ENCODE peak calls at places on chromosomes 13 and 19, in ten cellular contexts. One of them, this sample, is unnamed.

GRCh38 chr19:32047788-32048187 is 297.6 kb upstream of the ZNF507 start:
- DNase-seq in fibroblast of mammary gland: no peak
- DNase-seq in endodermal cell: no peak
- DNase-seq in fibroblast of villous mesenchyme: no peak
- DNase-seq in left lung: no peak
- DNase-seq in thoracic aorta: no peak
- DNase-seq in fibroblast of pulmonary artery: no peak
- DNase-seq in PC-3: no peak
- DNase-seq in stomach: no peak
- DNase-seq in AG09309: no peak
- DNase-seq in this sample: no peak

GRCh38 chr13:32538234-32538620 is 368 bp downstream of the N4BP2L2 start:
- DNase-seq in fibroblast of mammary gland: peak
- DNase-seq in endodermal cell: no peak
- DNase-seq in fibroblast of villous mesenchyme: peak
- DNase-seq in left lung: peak
- DNase-seq in thoracic aorta: no peak
- DNase-seq in fibroblast of pulmonary artery: peak
- DNase-seq in PC-3: no peak
- DNase-seq in stomach: peak
- DNase-seq in AG09309: no peak
- DNase-seq in this sample: peak

GRCh38 chr19:6239401-6239844 is 40.4 kb downstream of the MLLT1 start:
- DNase-seq in fibroblast of mammary gland: peak
- DNase-seq in endodermal cell: no peak
- DNase-seq in fibroblast of villous mesenchyme: no peak
- DNase-seq in left lung: no peak
- DNase-seq in thoracic aorta: no peak
- DNase-seq in fibroblast of pulmonary artery: peak
- DNase-seq in PC-3: peak
- DNase-seq in stomach: peak
- DNase-seq in AG09309: no peak
- DNase-seq in this sample: no peak

GRCh38 chr13:24288870-24289269 is 20.5 kb upstream of the C1QTNF9 start:
- DNase-seq in fibroblast of mammary gland: peak
- DNase-seq in endodermal cell: no peak
- DNase-seq in fibroblast of villous mesenchyme: peak
- DNase-seq in left lung: no peak
- DNase-seq in thoracic aorta: no peak
- DNase-seq in fibroblast of pulmonary artery: no peak
- DNase-seq in PC-3: no peak
- DNase-seq in stomach: no peak
- DNase-seq in AG09309: peak
- DNase-seq in this sample: no peak

GRCh38 chr19:38839816-38840582 is 8.4 kb upstream of the ECH1 start:
- DNase-seq in fibroblast of mammary gland: no peak
- DNase-seq in endodermal cell: no peak
- DNase-seq in fibroblast of villous mesenchyme: no peak
- DNase-seq in left lung: no peak
- DNase-seq in thoracic aorta: no peak
- DNase-seq in fibroblast of pulmonary artery: no peak
- DNase-seq in PC-3: no peak
- DNase-seq in stomach: no peak
- DNase-seq in AG09309: no peak
- DNase-seq in this sample: no peak

GRCh38 chr19:23563326-23563725 is 123.7 kb downstream of the ZNF675 start:
- DNase-seq in fibroblast of mammary gland: no peak
- DNase-seq in endodermal cell: no peak
- DNase-seq in fibroblast of villous mesenchyme: no peak
- DNase-seq in left lung: no peak
- DNase-seq in thoracic aorta: no peak
- DNase-seq in fibroblast of pulmonary artery: no peak
- DNase-seq in PC-3: no peak
- DNase-seq in stomach: no peak
- DNase-seq in AG09309: no peak
- DNase-seq in this sample: no peak

GRCh38 chr19:12825259-12826131 is 8.9 kb downstream of the RTBDN start:
- DNase-seq in fibroblast of mammary gland: no peak
- DNase-seq in endodermal cell: peak
- DNase-seq in fibroblast of villous mesenchyme: peak
- DNase-seq in left lung: no peak
- DNase-seq in thoracic aorta: no peak
- DNase-seq in fibroblast of pulmonary artery: no peak
- DNase-seq in PC-3: peak
- DNase-seq in stomach: peak
- DNase-seq in AG09309: no peak
- DNase-seq in this sample: peak

GRCh38 chr13:32330438-32330837 is 15.1 kb downstream of the BRCA2 start:
- DNase-seq in fibroblast of mammary gland: peak
- DNase-seq in endodermal cell: no peak
- DNase-seq in fibroblast of villous mesenchyme: peak
- DNase-seq in left lung: no peak
- DNase-seq in thoracic aorta: no peak
- DNase-seq in fibroblast of pulmonary artery: peak
- DNase-seq in PC-3: no peak
- DNase-seq in stomach: no peak
- DNase-seq in AG09309: peak
- DNase-seq in this sample: no peak

GRCh38 chr13:40031031-40031430 is 375.6 kb downstream of the COG6 start:
- DNase-seq in fibroblast of mammary gland: peak
- DNase-seq in endodermal cell: no peak
- DNase-seq in fibroblast of villous mesenchyme: peak
- DNase-seq in left lung: no peak
- DNase-seq in thoracic aorta: no peak
- DNase-seq in fibroblast of pulmonary artery: peak
- DNase-seq in PC-3: peak
- DNase-seq in stomach: no peak
- DNase-seq in AG09309: peak
- DNase-seq in this sample: no peak

DNA sequence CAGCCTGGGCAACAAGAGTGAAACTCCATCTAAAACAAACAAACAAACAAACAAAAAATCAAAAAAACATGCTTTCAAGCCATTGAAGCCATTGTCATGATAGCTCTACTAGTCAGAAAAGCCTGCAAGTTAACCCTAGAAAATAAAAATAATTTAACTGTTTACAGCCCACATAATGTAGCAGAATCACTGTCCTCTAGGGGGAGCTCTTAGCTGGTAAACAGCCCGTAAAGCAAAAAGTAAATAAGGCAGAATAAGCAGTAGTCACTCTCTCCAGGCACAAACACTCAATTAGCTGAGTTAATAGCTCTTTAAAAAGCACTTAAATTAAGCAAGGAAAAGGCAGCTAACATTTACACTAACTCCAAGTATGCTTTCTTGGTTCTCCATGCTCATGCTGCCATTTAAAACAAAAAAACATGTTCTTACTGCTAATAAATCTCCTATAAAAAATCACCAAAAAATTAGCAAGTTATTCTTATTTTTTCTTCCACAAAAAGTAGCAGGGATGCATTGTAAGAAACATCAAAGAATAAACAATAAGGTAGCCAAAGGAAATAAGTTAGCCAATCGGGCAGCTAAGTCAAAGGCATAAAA is 11.3 kb downstream of the LILRB4 start:
- DNase-seq in fibroblast of mammary gland: peak
- DNase-seq in endodermal cell: no peak
- DNase-seq in fibroblast of villous mesenchyme: peak
- DNase-seq in left lung: no peak
- DNase-seq in thoracic aorta: no peak
- DNase-seq in fibroblast of pulmonary artery: peak
- DNase-seq in PC-3: peak
- DNase-seq in stomach: no peak
- DNase-seq in AG09309: no peak
- DNase-seq in this sample: no peak
- TF ChIP-seq CTCF in fibroblast of mammary gland: peak
- TF ChIP-seq CTCF in endodermal cell: peak
- TF ChIP-seq CTCF in fibroblast of villous mesenchyme: peak
- TF ChIP-seq CTCF in left lung: peak
- TF ChIP-seq CTCF in thoracic aorta: no peak
- TF ChIP-seq CTCF in fibroblast of pulmonary artery: peak
- TF ChIP-seq CTCF in PC-3: peak
- TF ChIP-seq CTCF in stomach: peak
- TF ChIP-seq CTCF in AG09309: peak
- TF ChIP-seq CTCF in this sample: peak

GRCh38 chr19:4692275-4693077 is 22.3 kb upstream of the MYDGF start:
- DNase-seq in fibroblast of mammary gland: no peak
- DNase-seq in endodermal cell: no peak
- DNase-seq in fibroblast of villous mesenchyme: no peak
- DNase-seq in left lung: no peak
- DNase-seq in thoracic aorta: no peak
- DNase-seq in fibroblast of pulmonary artery: no peak
- DNase-seq in PC-3: no peak
- DNase-seq in stomach: no peak
- DNase-seq in AG09309: no peak
- DNase-seq in this sample: no peak

GRCh38 chr19:4688587-4688986 is 18.4 kb upstream of the MYDGF start:
- DNase-seq in fibroblast of mammary gland: no peak
- DNase-seq in endodermal cell: no peak
- DNase-seq in fibroblast of villous mesenchyme: no peak
- DNase-seq in left lung: no peak
- DNase-seq in thoracic aorta: no peak
- DNase-seq in fibroblast of pulmonary artery: no peak
- DNase-seq in PC-3: no peak
- DNase-seq in stomach: no peak
- DNase-seq in AG09309: no peak
- DNase-seq in this sample: no peak

GRCh38 chr19:4689403-4689802 is 19.3 kb upstream of the MYDGF start:
- DNase-seq in fibroblast of mammary gland: no peak
- DNase-seq in endodermal cell: no peak
- DNase-seq in fibroblast of villous mesenchyme: no peak
- DNase-seq in left lung: no peak
- DNase-seq in thoracic aorta: no peak
- DNase-seq in fibroblast of pulmonary artery: no peak
- DNase-seq in PC-3: no peak
- DNase-seq in stomach: no peak
- DNase-seq in AG09309: no peak
- DNase-seq in this sample: no peak

GRCh38 chr19:4691383-4691782 is 21.2 kb upstream of the MYDGF start:
- DNase-seq in fibroblast of mammary gland: no peak
- DNase-seq in endodermal cell: no peak
- DNase-seq in fibroblast of villous mesenchyme: no peak
- DNase-seq in left lung: peak
- DNase-seq in thoracic aorta: no peak
- DNase-seq in fibroblast of pulmonary artery: no peak
- DNase-seq in PC-3: no peak
- DNase-seq in stomach: no peak
- DNase-seq in AG09309: no peak
- DNase-seq in this sample: no peak

GRCh38 chr19:4690362-4690761 is 20.2 kb upstream of the MYDGF start:
- DNase-seq in fibroblast of mammary gland: no peak
- DNase-seq in endodermal cell: no peak
- DNase-seq in fibroblast of villous mesenchyme: no peak
- DNase-seq in left lung: no peak
- DNase-seq in thoracic aorta: no peak
- DNase-seq in fibroblast of pulmonary artery: no peak
- DNase-seq in PC-3: no peak
- DNase-seq in stomach: no peak
- DNase-seq in AG09309: no peak
- DNase-seq in this sample: no peak
- TF ChIP-seq CTCF in fibroblast of mammary gland: peak
- TF ChIP-seq CTCF in endodermal cell: no peak
- TF ChIP-seq CTCF in fibroblast of villous mesenchyme: no peak
- TF ChIP-seq CTCF in left lung: no peak
- TF ChIP-seq CTCF in thoracic aorta: no peak
- TF ChIP-seq CTCF in fibroblast of pulmonary artery: no peak
- TF ChIP-seq CTCF in PC-3: peak
- TF ChIP-seq CTCF in stomach: no peak
- TF ChIP-seq CTCF in AG09309: no peak
- TF ChIP-seq CTCF in this sample: no peak

GRCh38 chr19:33408116-33408515 is 34.6 kb downstream of the CEBPG start:
- DNase-seq in fibroblast of mammary gland: no peak
- DNase-seq in endodermal cell: no peak
- DNase-seq in fibroblast of villous mesenchyme: no peak
- DNase-seq in left lung: no peak
- DNase-seq in thoracic aorta: no peak
- DNase-seq in fibroblast of pulmonary artery: no peak
- DNase-seq in PC-3: no peak
- DNase-seq in stomach: no peak
- DNase-seq in AG09309: no peak
- DNase-seq in this sample: no peak

GRCh38 chr19:33407716-33408115 is 34.2 kb downstream of the CEBPG start:
- DNase-seq in fibroblast of mammary gland: no peak
- DNase-seq in endodermal cell: no peak
- DNase-seq in fibroblast of villous mesenchyme: no peak
- DNase-seq in left lung: no peak
- DNase-seq in thoracic aorta: no peak
- DNase-seq in fibroblast of pulmonary artery: no peak
- DNase-seq in PC-3: no peak
- DNase-seq in stomach: no peak
- DNase-seq in AG09309: no peak
- DNase-seq in this sample: no peak

GRCh38 chr19:33406521-33407139 is 33.1 kb downstream of the CEBPG start:
- DNase-seq in fibroblast of mammary gland: peak
- DNase-seq in endodermal cell: peak
- DNase-seq in fibroblast of villous mesenchyme: peak
- DNase-seq in left lung: peak
- DNase-seq in thoracic aorta: peak
- DNase-seq in fibroblast of pulmonary artery: peak
- DNase-seq in PC-3: peak
- DNase-seq in stomach: peak
- DNase-seq in AG09309: no peak
- DNase-seq in this sample: peak

GRCh38 chr19:33405491-33406461 is 32.3 kb downstream of the CEBPG start:
- DNase-seq in fibroblast of mammary gland: no peak
- DNase-seq in endodermal cell: no peak
- DNase-seq in fibroblast of villous mesenchyme: no peak
- DNase-seq in left lung: peak
- DNase-seq in thoracic aorta: no peak
- DNase-seq in fibroblast of pulmonary artery: no peak
- DNase-seq in PC-3: no peak
- DNase-seq in stomach: no peak
- DNase-seq in AG09309: no peak
- DNase-seq in this sample: no peak

GRCh38 chr19:33407140-33407551 is 33.6 kb downstream of the CEBPG start:
- DNase-seq in fibroblast of mammary gland: no peak
- DNase-seq in endodermal cell: no peak
- DNase-seq in fibroblast of villous mesenchyme: no peak
- DNase-seq in left lung: no peak
- DNase-seq in thoracic aorta: no peak
- DNase-seq in fibroblast of pulmonary artery: no peak
- DNase-seq in PC-3: no peak
- DNase-seq in stomach: no peak
- DNase-seq in AG09309: no peak
- DNase-seq in this sample: no peak
- TF ChIP-seq CTCF in fibroblast of mammary gland: no peak
- TF ChIP-seq CTCF in endodermal cell: no peak
- TF ChIP-seq CTCF in fibroblast of villous mesenchyme: no peak
- TF ChIP-seq CTCF in left lung: no peak
- TF ChIP-seq CTCF in thoracic aorta: peak
- TF ChIP-seq CTCF in fibroblast of pulmonary artery: no peak
- TF ChIP-seq CTCF in PC-3: no peak
- TF ChIP-seq CTCF in stomach: peak
- TF ChIP-seq CTCF in AG09309: no peak
- TF ChIP-seq CTCF in this sample: no peak

DNA sequence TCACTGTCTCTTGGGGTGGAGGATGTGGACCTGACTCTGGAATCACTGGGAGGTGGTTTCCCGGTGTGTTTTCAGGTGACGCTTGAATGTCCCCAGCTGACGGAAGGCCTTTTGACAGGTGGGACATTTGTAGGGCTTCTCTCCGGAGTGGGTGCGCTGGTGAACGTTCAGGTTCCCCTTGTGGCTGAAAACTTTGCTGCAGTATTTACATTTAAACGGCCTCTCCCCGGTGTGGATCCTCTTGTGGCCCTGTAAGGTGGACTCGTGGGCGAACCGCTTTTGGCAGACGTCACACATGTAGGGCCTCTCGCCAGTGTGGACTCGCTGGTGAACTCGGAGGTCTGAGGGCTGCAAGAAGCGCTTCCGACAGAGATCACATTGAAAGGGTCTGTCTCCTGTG is 7.8 kb downstream of the ZSCAN5B start:
- DNase-seq in fibroblast of mammary gland: no peak
- DNase-seq in endodermal cell: peak
- DNase-seq in fibroblast of villous mesenchyme: no peak
- DNase-seq in left lung: no peak
- DNase-seq in thoracic aorta: no peak
- DNase-seq in fibroblast of pulmonary artery: no peak
- DNase-seq in PC-3: no peak
- DNase-seq in stomach: no peak
- DNase-seq in AG09309: no peak
- DNase-seq in this sample: no peak
- TF ChIP-seq CTCF in fibroblast of mammary gland: no peak
- TF ChIP-seq CTCF in endodermal cell: peak
- TF ChIP-seq CTCF in fibroblast of villous mesenchyme: no peak
- TF ChIP-seq CTCF in left lung: no peak
- TF ChIP-seq CTCF in thoracic aorta: no peak
- TF ChIP-seq CTCF in fibroblast of pulmonary artery: no peak
- TF ChIP-seq CTCF in PC-3: peak
- TF ChIP-seq CTCF in stomach: no peak
- TF ChIP-seq CTCF in AG09309: no peak
- TF ChIP-seq CTCF in this sample: no peak

This sample was measured in nephron progenitor cell.